ENCODE peak calls at places on chromosomes 3 and 15, in ten cellular contexts. E is RCC 7860; Z is psoas muscle; R is activated CD4-positive, alpha-beta T cell treated with anti-CD3 and anti-CD28 coated beads, Interleukin-2, amount 50 U/mL, for 1 hour; M is OCI-LY7; V is activated T-helper 1 cell treated with anti-CD3 and anti-CD28 coated beads, Interleukin-12 subunit alpha, Interleukin-12 subunit beta, Interleukin-2, Interleukin-4 antibody, amounts not matched to agents 30 ng/mL and 10 ng/mL and 1 ng/mL, durations not matched to agents 14 hours and 24 hours and 36 hours; B is hippocampal formation; J is NCI-H1105; T is stimulated activated CD4-positive, alpha-beta T cell treated with anti-CD3 and anti-CD28 coated beads, Interleukin-2, amount 100 ng/mL, for 48 hours; I is SW480. U is an unnamed sample.

GRCh38 chr3:64484289-64484992 is 203.4 kb downstream of the ADAMTS9 start:
- DNase-seq in E (peak; percentile 67), Z (peak; percentile 74), R (peak; percentile 60), M (peak; percentile 72), V (peak; percentile 52), B (peak; percentile 69), J (peak; percentile 21), T (peak; percentile 69), I (peak; percentile 71), U (peak; percentile 43)

GRCh38 chr15:42118650-42119531 is 24.5 kb upstream of the PLA2G4D start:
- DNase-seq in E (no peak), Z (no peak), R (no peak), M (no peak), V (no peak), B (no peak), J (peak; percentile 23), T (no peak), I (peak; percentile 57), U (no peak)

GRCh38 chr3:128378631-128379347 is 87.9 kb downstream of the DNAJB8 start:
- DNase-seq in E (no peak), Z (peak; percentile 59), R (no peak), M (no peak), V (no peak), B (no peak), J (no peak), T (no peak), I (no peak), U (no peak)

GRCh38 chr3:8482960-8483665 is 18.5 kb upstream of the LMCD1 start:
- DNase-seq in E (peak; percentile 94), Z (peak; percentile 73), R (no peak), M (no peak), V (no peak), B (peak; percentile 76), J (no peak), T (no peak), I (no peak), U (no peak)

GRCh38 chr3:184039414-184039813 is 7.9 kb downstream of the HTR3D start:
- DNase-seq in E (no peak), Z (no peak), R (no peak), M (no peak), V (no peak), B (no peak), J (no peak), T (no peak), I (no peak), U (no peak)

GRCh38 chr3:139388961-139389551 is 391 bp downstream of the COPB2 start:
- DNase-seq in E (no peak), Z (no peak), R (peak; percentile 23), M (peak; percentile 39), V (no peak), B (no peak), J (peak; percentile 15), T (peak; percentile 11), I (peak; percentile 11), U (no peak)

GRCh38 chr15:31752363-31752762 is 278.0 kb upstream of the CHRNA7 start:
- DNase-seq in E (no peak), Z (no peak), R (no peak), M (no peak), V (no peak), B (no peak), J (no peak), T (no peak), I (peak; percentile 11), U (no peak)

GRCh38 chr3:12960497-12960896 is 112.7 kb downstream of the IQSEC1 start:
- DNase-seq in E (no peak), Z (no peak), R (no peak), M (no peak), V (no peak), B (no peak), J (no peak), T (no peak), I (no peak), U (no peak)

GRCh38 chr3:195259146-195259563 is 11.8 kb downstream of the XXYLT1 start:
- DNase-seq in E (no peak), Z (no peak), R (no peak), M (no peak), V (no peak), B (no peak), J (no peak), T (no peak), I (no peak), U (no peak)

GRCh38 chr3:196388946-196389345 is 43.3 kb downstream of the UBXN7 start:
- DNase-seq in E (no peak), Z (no peak), R (no peak), M (no peak), V (no peak), B (no peak), J (no peak), T (no peak), I (no peak), U (no peak)

GRCh38 chr3:65787340-65787739 is 251.4 kb downstream of the MAGI1 start:
- DNase-seq in E (no peak), Z (no peak), R (no peak), M (no peak), V (no peak), B (no peak), J (no peak), T (no peak), I (no peak), U (no peak)

GRCh38 chr15:98721166-98721565 is 72.8 kb downstream of the IGF1R start:
- DNase-seq in E (no peak), Z (no peak), R (no peak), M (no peak), V (no peak), B (no peak), J (no peak), T (no peak), I (no peak), U (no peak)

GRCh38 chr3:103195201-103195600 is 760.4 kb downstream of the ZPLD1 start:
- DNase-seq in E (no peak), Z (no peak), R (no peak), M (no peak), V (no peak), B (no peak), J (no peak), T (no peak), I (no peak), U (no peak)

GRCh38 chr3:140206196-140207040 is 271.4 kb downstream of the CLSTN2 start:
- DNase-seq in E (no peak), Z (no peak), R (no peak), M (no peak), V (no peak), B (no peak), J (peak; percentile 57), T (no peak), I (peak; percentile 40), U (no peak)

GRCh38 chr3:50237754-50238548 is 1.9 kb downstream of the GNAI2 start:
- DNase-seq in E (peak; percentile 78), Z (peak; percentile 84), R (peak; percentile 82), M (peak; percentile 90), V (peak; percentile 87), B (peak; percentile 52), J (peak; percentile 29), T (peak; percentile 79), I (peak; percentile 79), U (peak; percentile 85)

GRCh38 chr3:48411041-48411588 is 18.8 kb downstream of the PLXNB1 start:
- DNase-seq in E (no peak), Z (no peak), R (no peak), M (no peak), V (no peak), B (no peak), J (no peak), T (no peak), I (no peak), U (no peak)

GRCh38 chr15:74778599-74778970 is 3.3 kb upstream of the CSK start:
- DNase-seq in E (no peak), Z (no peak), R (no peak), M (no peak), V (no peak), B (no peak), J (no peak), T (no peak), I (no peak), U (no peak)

GRCh38 chr3:13507791-13508339 is 27.8 kb downstream of the HDAC11 start:
- DNase-seq in E (no peak), Z (no peak), R (no peak), M (no peak), V (no peak), B (peak; percentile 34), J (no peak), T (no peak), I (no peak), U (no peak)

GRCh38 chr3:3689601-3690375 is 109.4 kb upstream of the LRRN1 start:
- DNase-seq in E (no peak), Z (no peak), R (no peak), M (no peak), V (no peak), B (no peak), J (no peak), T (no peak), I (no peak), U (no peak)

GRCh38 chr3:128113817-128114794 is 9.5 kb downstream of the RUVBL1 start:
- DNase-seq in E (no peak), Z (no peak), R (no peak), M (peak; percentile 83), V (no peak), B (no peak), J (no peak), T (no peak), I (no peak), U (no peak)

GRCh38 chr15:62940755-62941361 is 101.7 kb upstream of the TPM1 start:
- DNase-seq in E (peak; percentile 97), Z (peak; percentile 83), R (no peak), M (no peak), V (no peak), B (peak; percentile 46), J (no peak), T (peak; percentile 9), I (peak; percentile 2), U (no peak)

GRCh38 chr15:80948651-80949292 is 40.8 kb downstream of the MESD start:
- DNase-seq in E (no peak), Z (no peak), R (no peak), M (no peak), V (no peak), B (no peak), J (no peak), T (no peak), I (no peak), U (no peak)

GRCh38 chr15:98926236-98926635 is 81.4 kb downstream of the PGPEP1L start:
- DNase-seq in E (no peak), Z (no peak), R (no peak), M (no peak), V (no peak), B (no peak), J (no peak), T (no peak), I (no peak), U (no peak)

GRCh38 chr3:39937874-39938273 is 128.5 kb downstream of the MYRIP start:
- DNase-seq in E (no peak), Z (no peak), R (no peak), M (no peak), V (no peak), B (no peak), J (no peak), T (no peak), I (peak; percentile 7), U (no peak)

GRCh38 chr3:12198301-12198700 is 39.6 kb upstream of the TIMP4 start:
- DNase-seq in E (peak; percentile 19), Z (no peak), R (no peak), M (no peak), V (no peak), B (no peak), J (no peak), T (no peak), I (no peak), U (no peak)

GRCh38 chr15:48366574-48367312 is 35.5 kb downstream of the DUT start:
- DNase-seq in E (no peak), Z (no peak), R (no peak), M (no peak), V (no peak), B (no peak), J (no peak), T (no peak), I (no peak), U (no peak)

GRCh38 chr15:50256188-50257041 is 9.1 kb downstream of the HDC start:
- DNase-seq in E (no peak), Z (no peak), R (no peak), M (no peak), V (no peak), B (no peak), J (no peak), T (no peak), I (peak; percentile 4), U (no peak)

GRCh38 chr3:135752851-135753250 is 212.7 kb upstream of the PPP2R3A start:
- DNase-seq in E (no peak), Z (no peak), R (no peak), M (no peak), V (no peak), B (no peak), J (no peak), T (no peak), I (peak; percentile 16), U (no peak)